ENCODE peak calls at places on chromosomes 12 and 14, in seven cellular contexts. E, V, I, M, H, A and Q are unnamed samples.

GRCh38 chr14:104350463-104351185 is 212.2 kb downstream of the KIF26A start:
- DNase-seq in V (no peak), I (no peak), E (no peak), M (peak), A (no peak), H (no peak), Q (no peak)

GRCh38 chr14:44529026-44529425 is 21.9 kb upstream of the FSCB start:
- DNase-seq in E (no peak), H (no peak), A (no peak), I (no peak), V (no peak), M (no peak), Q (no peak)

GRCh38 chr12:581321-581720 is 81.9 kb downstream of the NINJ2 start:
- DNase-seq in M (no peak), V (no peak), A (no peak), E (no peak), H (no peak), I (no peak), Q (no peak)

GRCh38 chr12:55724226-55724939 is 4.2 kb downstream of the RDH5 start:
- DNase-seq in H (no peak), E (peak), I (peak), M (no peak), V (peak), A (peak), Q (no peak)

GRCh38 chr12:106739815-106740552 is 34.5 kb upstream of the RIC8B start:
- DNase-seq in E (no peak), I (no peak), V (no peak), A (no peak), H (no peak), M (no peak), Q (no peak)

GRCh38 chr14:30532264-30532663 is 26.7 kb upstream of the G2E3 start:
- DNase-seq in E (no peak), H (no peak), M (no peak), V (no peak), I (no peak), A (no peak), Q (no peak)

GRCh38 chr12:530308-530707 is 70.6 kb downstream of the B4GALNT3 start:
- DNase-seq in V (no peak), H (no peak), E (no peak), M (no peak), A (no peak), I (no peak), Q (no peak)

GRCh38 chr14:28742171-28742846 is 24.3 kb upstream of the FOXG1 start:
- DNase-seq in I (no peak), V (no peak), E (no peak), A (no peak), H (no peak), M (no peak), Q (no peak)

GRCh38 chr14:36505892-36506731 is 13.9 kb downstream of the NKX2-1 start:
- DNase-seq in E (no peak), I (no peak), H (no peak), M (no peak), A (no peak), V (no peak), Q (no peak)

GRCh38 chr14:64060648-64061096 is 207.9 kb downstream of the SYNE2 start:
- DNase-seq in H (no peak), E (no peak), M (no peak), V (peak), A (no peak), I (peak), Q (no peak)

GRCh38 chr12:110079477-110080400 is 31.4 kb upstream of the C12orf76 start:
- DNase-seq in M (no peak), E (peak), I (peak), H (no peak), A (no peak), V (peak), Q (no peak)

GRCh38 chr12:131604859-131605258 is 106.0 kb upstream of the SFSWAP start:
- DNase-seq in M (no peak), H (no peak), A (no peak), E (no peak), I (no peak), V (no peak), Q (peak)

GRCh38 chr14:100686858-100687257 is 39.8 kb upstream of the DLK1 start:
- DNase-seq in I (no peak), V (no peak), A (no peak), E (no peak), H (no peak), M (no peak), Q (no peak)

GRCh38 chr12:87982208-87982607 is 47.0 kb downstream of the C12orf50 start:
- DNase-seq in I (no peak), A (no peak), V (no peak), E (no peak), M (no peak), H (no peak), Q (no peak)

GRCh38 chr12:120940799-120941198 is 36.6 kb upstream of the SPPL3 start:
- DNase-seq in M (no peak), I (no peak), E (no peak), H (no peak), V (no peak), A (no peak), Q (no peak)

GRCh38 chr14:68384335-68384734 is 408.5 kb downstream of the ZFP36L1 start:
- DNase-seq in M (no peak), E (peak), A (no peak), H (no peak), I (no peak), V (no peak), Q (no peak)